ENCODE peak calls at places on chromosomes 16 and 17, in seven cellular contexts. One of them, this sample, is unnamed.

GRCh38 chr17:51166987-51167931 is 1.0 kb downstream of the NME2 start:
- DNase-seq in choroid plexus epithelial cell: peak
- DNase-seq in GM13977: peak
- DNase-seq in lower lobe of right lung: no peak
- DNase-seq in GF-D8: peak
- DNase-seq in pancreas: peak
- DNase-seq in HCEC 1CT: peak
- DNase-seq in this sample: peak

GRCh38 chr16:80591071-80591935 is 50.5 kb downstream of the DYNLRB2 start:
- DNase-seq in HCEC 1CT: no peak
- DNase-seq in pancreas: no peak
- DNase-seq in GF-D8: peak
- DNase-seq in choroid plexus epithelial cell: no peak
- DNase-seq in lower lobe of right lung: no peak
- DNase-seq in GM13977: no peak
- DNase-seq in this sample: no peak

GRCh38 chr17:80619535-80620235 is 75.0 kb downstream of the RPTOR start:
- DNase-seq in GM13977: no peak
- DNase-seq in lower lobe of right lung: no peak
- DNase-seq in GF-D8: no peak
- DNase-seq in HCEC 1CT: no peak
- DNase-seq in choroid plexus epithelial cell: peak
- DNase-seq in pancreas: no peak
- DNase-seq in this sample: no peak

GRCh38 chr16:27340654-27341053 is 26.9 kb downstream of the IL4R start:
- DNase-seq in pancreas: no peak
- DNase-seq in HCEC 1CT: no peak
- DNase-seq in GM13977: no peak
- DNase-seq in GF-D8: no peak
- DNase-seq in choroid plexus epithelial cell: no peak
- DNase-seq in lower lobe of right lung: no peak
- DNase-seq in this sample: no peak

GRCh38 chr17:82804442-82805191 is 35.2 kb downstream of the ZNF750 start:
- DNase-seq in HCEC 1CT: no peak
- DNase-seq in pancreas: no peak
- DNase-seq in GM13977: no peak
- DNase-seq in lower lobe of right lung: no peak
- DNase-seq in choroid plexus epithelial cell: peak
- DNase-seq in GF-D8: no peak
- DNase-seq in this sample: no peak

GRCh38 chr16:74275031-74275636 is 21.5 kb upstream of the PSMD7 start:
- DNase-seq in pancreas: no peak
- DNase-seq in HCEC 1CT: peak
- DNase-seq in GM13977: no peak
- DNase-seq in lower lobe of right lung: no peak
- DNase-seq in choroid plexus epithelial cell: peak
- DNase-seq in GF-D8: peak
- DNase-seq in this sample: peak

GRCh38 chr16:19006446-19007315 is 22.9 kb downstream of the TMC7 start:
- DNase-seq in choroid plexus epithelial cell: no peak
- DNase-seq in GM13977: no peak
- DNase-seq in HCEC 1CT: no peak
- DNase-seq in lower lobe of right lung: no peak
- DNase-seq in pancreas: no peak
- DNase-seq in GF-D8: no peak
- DNase-seq in this sample: no peak

GRCh38 chr17:44278006-44278405 is 10.1 kb upstream of the SLC4A1 start:
- DNase-seq in pancreas: no peak
- DNase-seq in GF-D8: no peak
- DNase-seq in lower lobe of right lung: no peak
- DNase-seq in GM13977: no peak
- DNase-seq in HCEC 1CT: no peak
- DNase-seq in choroid plexus epithelial cell: peak
- DNase-seq in this sample: no peak

GRCh38 chr17:70137451-70138230 is 31.7 kb upstream of the KCNJ2 start:
- DNase-seq in lower lobe of right lung: no peak
- DNase-seq in GF-D8: no peak
- DNase-seq in choroid plexus epithelial cell: peak
- DNase-seq in pancreas: no peak
- DNase-seq in HCEC 1CT: peak
- DNase-seq in GM13977: peak
- DNase-seq in this sample: no peak

GRCh38 chr16:64696872-64697271 is 425.0 kb downstream of the CDH11 start:
- DNase-seq in HCEC 1CT: no peak
- DNase-seq in GM13977: no peak
- DNase-seq in choroid plexus epithelial cell: no peak
- DNase-seq in GF-D8: no peak
- DNase-seq in lower lobe of right lung: no peak
- DNase-seq in pancreas: no peak
- DNase-seq in this sample: no peak

GRCh38 chr17:34368455-34369195 is 5.6 kb upstream of the CCL1 start:
- DNase-seq in lower lobe of right lung: no peak
- DNase-seq in choroid plexus epithelial cell: no peak
- DNase-seq in GM13977: no peak
- DNase-seq in HCEC 1CT: no peak
- DNase-seq in pancreas: no peak
- DNase-seq in GF-D8: no peak
- DNase-seq in this sample: peak

GRCh38 chr16:24974859-24975258 is 40.3 kb downstream of the ARHGAP17 start:
- DNase-seq in GF-D8: no peak
- DNase-seq in HCEC 1CT: no peak
- DNase-seq in GM13977: no peak
- DNase-seq in pancreas: no peak
- DNase-seq in choroid plexus epithelial cell: no peak
- DNase-seq in lower lobe of right lung: no peak
- DNase-seq in this sample: no peak

GRCh38 chr16:58492735-58493134 is 7.2 kb upstream of the NDRG4 start:
- DNase-seq in GM13977: no peak
- DNase-seq in pancreas: no peak
- DNase-seq in HCEC 1CT: no peak
- DNase-seq in lower lobe of right lung: no peak
- DNase-seq in GF-D8: no peak
- DNase-seq in choroid plexus epithelial cell: no peak
- DNase-seq in this sample: no peak

GRCh38 chr17:81813861-81814683 is 10.1 kb downstream of the GCGR start:
- DNase-seq in GM13977: no peak
- DNase-seq in lower lobe of right lung: no peak
- DNase-seq in choroid plexus epithelial cell: no peak
- DNase-seq in HCEC 1CT: no peak
- DNase-seq in GF-D8: no peak
- DNase-seq in pancreas: peak
- DNase-seq in this sample: no peak

GRCh38 chr16:85136213-85136704 is 24.0 kb upstream of the CIBAR2 start:
- DNase-seq in pancreas: peak
- DNase-seq in lower lobe of right lung: peak
- DNase-seq in HCEC 1CT: peak
- DNase-seq in GF-D8: peak
- DNase-seq in choroid plexus epithelial cell: peak
- DNase-seq in GM13977: peak
- DNase-seq in this sample: peak

GRCh38 chr16:18048858-18049257 is 287.7 kb downstream of the NPIPA8 start:
- DNase-seq in pancreas: no peak
- DNase-seq in HCEC 1CT: no peak
- DNase-seq in GF-D8: no peak
- DNase-seq in choroid plexus epithelial cell: no peak
- DNase-seq in GM13977: no peak
- DNase-seq in lower lobe of right lung: no peak
- DNase-seq in this sample: no peak

GRCh38 chr17:42521036-42521435 is 15.0 kb upstream of the NAGLU start:
- DNase-seq in GF-D8: no peak
- DNase-seq in choroid plexus epithelial cell: no peak
- DNase-seq in GM13977: no peak
- DNase-seq in lower lobe of right lung: no peak
- DNase-seq in pancreas: no peak
- DNase-seq in HCEC 1CT: peak
- DNase-seq in this sample: no peak

GRCh38 chr17:80389011-80389995 is 25.7 kb upstream of the ENDOV start:
- DNase-seq in lower lobe of right lung: no peak
- DNase-seq in HCEC 1CT: no peak
- DNase-seq in pancreas: no peak
- DNase-seq in choroid plexus epithelial cell: peak
- DNase-seq in GF-D8: no peak
- DNase-seq in GM13977: no peak
- DNase-seq in this sample: no peak

GRCh38 chr16:85582177-85582888 is 30.8 kb upstream of the GSE1 start:
- DNase-seq in pancreas: no peak
- DNase-seq in lower lobe of right lung: no peak
- DNase-seq in GM13977: no peak
- DNase-seq in HCEC 1CT: no peak
- DNase-seq in choroid plexus epithelial cell: no peak
- DNase-seq in GF-D8: no peak
- DNase-seq in this sample: no peak

GRCh38 chr16:817001-817906 is 16.7 kb upstream of the GNG13 start:
- DNase-seq in lower lobe of right lung: no peak
- DNase-seq in GF-D8: no peak
- DNase-seq in HCEC 1CT: no peak
- DNase-seq in choroid plexus epithelial cell: no peak
- DNase-seq in pancreas: peak
- DNase-seq in GM13977: no peak
- DNase-seq in this sample: no peak

GRCh38 chr17:66965801-66966528 is 1.5 kb downstream of the CACNG4 start:
- DNase-seq in GF-D8: no peak
- DNase-seq in HCEC 1CT: no peak
- DNase-seq in pancreas: no peak
- DNase-seq in lower lobe of right lung: no peak
- DNase-seq in choroid plexus epithelial cell: no peak
- DNase-seq in GM13977: peak
- DNase-seq in this sample: no peak

GRCh38 chr16:3645504-3646347 is 8.8 kb upstream of the DNASE1 start:
- DNase-seq in pancreas: no peak
- DNase-seq in GF-D8: no peak
- DNase-seq in HCEC 1CT: no peak
- DNase-seq in GM13977: no peak
- DNase-seq in lower lobe of right lung: no peak
- DNase-seq in choroid plexus epithelial cell: peak
- DNase-seq in this sample: no peak

GRCh38 chr16:12942861-12943260 is 41.5 kb downstream of the SHISA9 start:
- DNase-seq in choroid plexus epithelial cell: no peak
- DNase-seq in pancreas: no peak
- DNase-seq in GF-D8: no peak
- DNase-seq in lower lobe of right lung: no peak
- DNase-seq in GM13977: no peak
- DNase-seq in HCEC 1CT: no peak
- DNase-seq in this sample: no peak

GRCh38 chr16:23757937-23758619 is 3.3 kb downstream of the CHP2 start:
- DNase-seq in pancreas: no peak
- DNase-seq in HCEC 1CT: no peak
- DNase-seq in GF-D8: no peak
- DNase-seq in GM13977: no peak
- DNase-seq in lower lobe of right lung: no peak
- DNase-seq in choroid plexus epithelial cell: no peak
- DNase-seq in this sample: no peak

GRCh38 chr16:1786242-1787055 is 3.7 kb downstream of the NUBP2 start:
- DNase-seq in choroid plexus epithelial cell: no peak
- DNase-seq in lower lobe of right lung: no peak
- DNase-seq in GM13977: no peak
- DNase-seq in pancreas: peak
- DNase-seq in HCEC 1CT: no peak
- DNase-seq in GF-D8: no peak
- DNase-seq in this sample: no peak